ENCODE peak calls at places on chromosomes 11 and 22, in nine cellular contexts. E is transverse colon, R is bronchial epithelial cell, A is fibroblast of mammary gland, C is left ventricle myocardium inferior, B is type B pancreatic cell, F is AG04450, D is fibroblast of lung, T is B cell. O is an unnamed sample.

GRCh38 chr11:92628401-92629292 is 340.8 kb upstream of the MTNR1B start:
- DNase-seq in E (no peak), R (no peak), T (no peak), F (no peak), A (no peak), B (no peak), D (peak; percentile 2), C (no peak), O (no peak)

GRCh38 chr22:49964493-49965290 is 4.1 kb downstream of the PIM3 start:
- DNase-seq in B (no peak), E (peak; percentile 17), A (no peak), C (peak; percentile 21), F (no peak), T (peak; percentile 24), D (no peak), R (no peak), O (peak; percentile 69)

GRCh38 chr11:68741536-68741935 is 9.8 kb downstream of the TESMIN start:
- DNase-seq in D (no peak), E (no peak), T (no peak), C (no peak), B (no peak), R (no peak), F (no peak), A (no peak), O (no peak)

GRCh38 chr11:96963375-96963774 is 573.6 kb downstream of the JRKL start:
- DNase-seq in C (no peak), R (no peak), A (no peak), E (no peak), T (no peak), B (no peak), F (no peak), D (no peak), O (no peak)

GRCh38 chr11:78985654-78986053 is 411.0 kb upstream of the NARS2 start:
- DNase-seq in C (no peak), R (no peak), D (no peak), B (no peak), T (no peak), A (no peak), E (no peak), F (no peak), O (no peak)

GRCh38 chr11:61495801-61496601 is 12.5 kb upstream of the LRRC10B start:
- DNase-seq in C (no peak), B (no peak), T (no peak), A (no peak), R (no peak), D (peak; percentile 81), E (no peak), F (peak; percentile 42), O (no peak)

GRCh38 chr11:73185680-73186293 is 32.3 kb upstream of the P2RY2 start:
- DNase-seq in E (no peak), F (peak; percentile 27), T (no peak), A (peak; percentile 69), R (peak; percentile 87), D (peak; percentile 18), C (no peak), B (no peak), O (no peak)

GRCh38 chr22:38187413-38188212 is 6.0 kb upstream of the PLA2G6 start:
- DNase-seq in F (no peak), D (peak; percentile 61), E (no peak), T (no peak), R (peak; percentile 77), B (no peak), C (no peak), A (peak; percentile 56), O (no peak)

GRCh38 chr22:25123677-25124076 is 76.0 kb upstream of the CRYBB3 start:
- DNase-seq in R (no peak), B (no peak), F (no peak), D (no peak), T (no peak), C (no peak), A (no peak), E (no peak), O (no peak)

GRCh38 chr22:25127274-25127673 is 72.4 kb upstream of the CRYBB3 start:
- DNase-seq in C (no peak), D (no peak), R (no peak), E (no peak), B (no peak), F (no peak), T (no peak), A (no peak), O (no peak)

GRCh38 chr22:25122136-25122764 is 77.4 kb upstream of the CRYBB3 start:
- DNase-seq in T (no peak), C (no peak), E (no peak), R (no peak), B (no peak), F (no peak), D (no peak), A (no peak), O (no peak)

GRCh38 chr22:25126510-25126909 is 73.1 kb upstream of the CRYBB3 start:
- DNase-seq in B (no peak), D (no peak), R (no peak), F (no peak), T (no peak), E (no peak), C (no peak), A (no peak), O (no peak)

GRCh38 chr22:25125693-25126357 is 73.8 kb upstream of the CRYBB3 start:
- DNase-seq in C (no peak), R (no peak), T (no peak), F (no peak), B (no peak), D (no peak), A (no peak), E (no peak), O (no peak)
- TF ChIP-seq CTCF in C (no peak), R (no peak), T (no peak), F (no peak), B (no peak), D (no peak), A (no peak), E (no peak), O (no peak)

DNA sequence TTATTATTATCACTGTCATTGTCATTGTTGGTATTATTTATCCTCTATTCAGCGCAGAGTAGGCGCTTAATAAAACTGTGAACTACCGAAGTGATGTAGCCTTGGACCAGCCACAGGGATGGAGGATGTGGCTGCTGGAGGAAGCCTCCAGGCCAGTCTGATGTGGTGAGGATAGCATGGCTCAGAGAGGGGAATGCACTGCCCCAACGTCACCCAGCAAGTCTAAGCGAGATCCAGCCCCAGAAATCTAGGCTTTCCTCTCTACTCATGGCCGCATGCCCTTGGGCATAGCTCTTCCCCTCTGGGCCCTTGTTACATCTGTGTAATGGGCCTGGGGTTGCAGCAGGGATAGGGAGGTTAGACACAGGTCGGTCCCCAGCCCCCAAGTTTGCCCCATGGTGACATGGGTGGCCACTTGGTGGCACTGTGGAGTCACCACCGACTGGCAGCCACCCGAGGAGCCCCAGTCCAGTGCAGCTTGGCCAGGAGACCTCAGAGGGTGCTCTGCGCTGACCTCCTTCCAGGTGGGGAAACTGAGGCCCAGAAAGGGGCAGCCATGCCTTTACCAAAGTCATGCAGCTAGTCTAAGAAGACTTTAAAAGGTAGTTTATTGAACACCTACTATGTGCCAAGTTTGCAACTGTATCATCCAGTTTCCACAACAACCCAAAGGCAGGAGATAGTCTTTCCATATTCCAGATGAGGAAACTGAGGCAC is 395.7 kb downstream of the MN1 start:
- DNase-seq in F (no peak), A (peak; percentile 50), R (peak; percentile 43), D (peak; percentile 37), T (no peak), E (peak; percentile 57), C (peak; percentile 53), B (no peak), O (no peak)
- TF ChIP-seq CTCF in F (peak; percentile 79), A (peak; percentile 66), R (peak; percentile 85), D (peak; percentile 62), T (no peak), E (peak; percentile 69), C (peak; percentile 83), B (peak; percentile 89), O (peak; percentile 87)

GRCh38 chr11:82703796-82704195 is 29.9 kb downstream of the FAM181B start:
- DNase-seq in R (peak; percentile 37), T (no peak), E (no peak), F (no peak), C (no peak), D (no peak), B (no peak), A (no peak), O (no peak)

GRCh38 chr11:82703226-82703625 is 30.4 kb downstream of the FAM181B start:
- DNase-seq in A (no peak), F (no peak), E (no peak), B (no peak), D (no peak), C (no peak), T (no peak), R (no peak), O (no peak)

GRCh38 chr11:82698576-82699352 is 34.9 kb downstream of the FAM181B start:
- DNase-seq in F (no peak), A (no peak), D (no peak), E (no peak), B (no peak), C (no peak), R (no peak), T (no peak), O (no peak)

DNA sequence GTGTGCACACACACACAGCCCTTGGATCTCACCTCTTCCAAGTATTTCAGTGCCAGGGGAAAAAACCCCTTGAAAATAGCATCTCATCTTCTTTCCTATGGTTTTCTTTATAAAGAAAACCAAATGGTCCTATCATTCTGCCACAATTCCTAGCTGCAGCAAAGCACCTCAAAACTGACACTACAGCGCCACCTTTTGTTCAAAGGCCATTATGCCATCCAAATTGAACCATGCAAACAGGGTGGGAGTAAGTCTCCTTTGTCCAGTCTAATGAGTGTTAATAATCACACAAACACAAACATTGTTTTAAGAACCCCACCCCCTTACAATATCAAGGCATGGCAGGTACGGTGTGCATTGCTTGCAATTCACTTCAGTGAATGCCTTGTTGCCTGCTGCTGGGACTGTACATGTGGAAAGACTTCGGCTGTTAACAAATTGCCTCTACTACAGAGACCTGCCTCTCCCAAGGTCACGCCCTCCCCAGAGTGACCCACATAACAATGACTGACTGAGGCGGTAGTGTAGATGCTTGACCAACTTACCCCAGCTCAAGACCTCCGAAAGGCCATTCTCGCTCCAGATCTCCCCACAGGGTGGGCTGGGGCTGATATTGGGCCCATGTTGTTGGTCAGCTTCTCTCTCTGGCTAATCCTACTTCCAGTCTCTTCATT is 31.7 kb downstream of the FAM181B start:
- DNase-seq in F (no peak), D (peak; percentile 44), C (no peak), E (peak; percentile 11), T (no peak), A (peak; percentile 42), R (peak; percentile 48), B (no peak), O (no peak)
- TF ChIP-seq CTCF in F (peak; percentile 59), D (peak; percentile 71), C (peak; percentile 60), E (peak; percentile 44), T (peak; percentile 61), A (peak; percentile 71), R (peak; percentile 69), B (peak; percentile 86), O (peak; percentile 80)

DNA sequence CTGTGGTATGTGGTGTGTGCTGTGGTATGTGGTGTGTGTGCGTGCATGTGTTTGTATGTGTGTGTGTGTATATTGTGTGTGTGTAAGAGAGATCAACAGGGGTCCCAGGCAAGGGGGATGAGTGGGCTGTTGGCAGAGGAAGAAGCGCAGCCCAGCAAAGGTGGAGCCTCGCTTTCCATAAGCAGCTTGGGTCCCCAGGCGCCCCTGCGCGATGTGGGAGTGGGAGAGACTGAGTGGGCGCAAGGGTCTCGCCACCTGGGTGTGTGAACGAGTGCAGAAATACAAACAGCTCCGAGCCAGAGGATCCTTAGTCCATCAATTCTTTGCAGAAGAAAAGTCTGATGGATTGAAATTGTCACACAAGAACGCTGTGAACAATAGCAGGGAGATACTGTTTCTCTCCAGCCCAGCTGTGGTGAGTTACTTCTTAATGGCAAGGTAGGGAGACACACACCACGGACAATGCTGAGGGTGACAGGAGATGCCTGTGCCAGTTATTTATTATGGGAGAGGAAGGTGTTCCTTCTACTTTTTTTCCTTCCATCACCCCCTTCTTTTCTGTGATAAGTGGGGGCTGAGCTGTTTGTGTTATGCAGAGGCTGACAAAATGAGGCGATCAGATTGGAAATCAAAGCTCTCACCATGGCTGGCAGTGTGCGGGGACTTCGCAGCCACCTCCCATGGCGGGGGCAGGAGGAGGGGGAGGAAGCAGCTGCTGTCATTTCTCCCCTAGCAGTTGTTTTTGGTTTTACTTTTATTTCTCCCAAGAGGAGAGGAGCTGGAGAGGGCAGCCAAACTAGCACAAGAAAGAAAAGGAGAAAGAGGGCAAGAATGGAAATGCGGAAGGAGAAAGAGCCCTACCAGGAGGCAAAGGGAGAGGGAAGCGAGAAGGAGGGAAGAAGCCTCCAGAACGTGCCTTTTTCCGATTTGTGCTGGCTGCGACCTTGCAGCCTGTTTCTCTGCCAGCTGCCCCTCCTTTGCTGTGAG is 755.7 kb downstream of the NTM start:
- DNase-seq in F (no peak), B (no peak), E (no peak), R (no peak), T (no peak), C (no peak), D (peak; percentile 34), A (peak; percentile 33), O (no peak)
- TF ChIP-seq CTCF in F (no peak), B (no peak), E (no peak), R (no peak), T (no peak), C (no peak), D (no peak), A (no peak), O (no peak)